ENCODE peak calls at places on chromosome 14, in four cellular contexts. One of them, this sample, is unnamed.

GRCh38 chr14:95337052-95337595 is 17.4 kb upstream of the CLMN start:
- DNase-seq in skeletal muscle cell: no peak
- DNase-seq in T-cell: no peak
- DNase-seq in T1000: no peak
- DNase-seq in this sample: no peak

GRCh38 chr14:91898256-91898843 is 31.0 kb upstream of the TC2N start:
- DNase-seq in T-cell: no peak
- DNase-seq in T1000: no peak
- DNase-seq in skeletal muscle cell: peak; percentile 33
- DNase-seq in this sample: no peak

GRCh38 chr14:79638647-79639266 is 572.5 kb downstream of the DIO2 start:
- DNase-seq in skeletal muscle cell: no peak
- DNase-seq in T1000: no peak
- DNase-seq in T-cell: no peak
- DNase-seq in this sample: no peak

GRCh38 chr14:102241147-102241546 is 63.8 kb downstream of the MOK start:
- DNase-seq in T-cell: no peak
- DNase-seq in skeletal muscle cell: no peak
- DNase-seq in T1000: no peak
- DNase-seq in this sample: no peak

GRCh38 chr14:21107360-21107781 is 6.5 kb downstream of the TMEM253 start:
- DNase-seq in skeletal muscle cell: peak; percentile 65
- DNase-seq in T-cell: no peak
- DNase-seq in T1000: no peak
- DNase-seq in this sample: no peak

GRCh38 chr14:50910495-50911420 is 33.5 kb downstream of the PYGL start:
- DNase-seq in T1000: no peak
- DNase-seq in skeletal muscle cell: no peak
- DNase-seq in T-cell: no peak
- DNase-seq in this sample: no peak

GRCh38 chr14:48874701-48875100 is 711.5 kb downstream of the RPS29 start:
- DNase-seq in T-cell: no peak
- DNase-seq in T1000: no peak
- DNase-seq in skeletal muscle cell: no peak
- DNase-seq in this sample: no peak

GRCh38 chr14:104086210-104086660 is 735 bp downstream of the ASPG start:
- DNase-seq in skeletal muscle cell: no peak
- DNase-seq in T1000: no peak
- DNase-seq in T-cell: no peak
- DNase-seq in this sample: no peak

GRCh38 chr14:75578786-75579781 is 664 bp downstream of the FLVCR2 start:
- DNase-seq in T-cell: no peak
- DNase-seq in skeletal muscle cell: peak; percentile 15
- DNase-seq in T1000: no peak
- DNase-seq in this sample: peak; percentile 16

GRCh38 chr14:29353473-29353872 is 574.2 kb downstream of the PRKD1 start:
- DNase-seq in T1000: no peak
- DNase-seq in T-cell: no peak
- DNase-seq in skeletal muscle cell: no peak
- DNase-seq in this sample: no peak

GRCh38 chr14:105273062-105273461 is 24.7 kb downstream of the BTBD6 start:
- DNase-seq in T1000: no peak
- DNase-seq in T-cell: no peak
- DNase-seq in skeletal muscle cell: no peak
- DNase-seq in this sample: no peak

GRCh38 chr14:105144666-105145380 is 23.8 kb downstream of the JAG2 start:
- DNase-seq in T-cell: no peak
- DNase-seq in T1000: no peak
- DNase-seq in skeletal muscle cell: no peak
- DNase-seq in this sample: no peak

GRCh38 chr14:100522616-100523021 is 64.6 kb downstream of the BEGAIN start:
- DNase-seq in T-cell: no peak
- DNase-seq in T1000: no peak
- DNase-seq in skeletal muscle cell: no peak
- DNase-seq in this sample: no peak

GRCh38 chr14:49766839-49767238 is 1.1 kb upstream of the KLHDC2 start:
- DNase-seq in skeletal muscle cell: no peak
- DNase-seq in T1000: no peak
- DNase-seq in T-cell: no peak
- DNase-seq in this sample: no peak

GRCh38 chr14:20698018-20698329 is 9.4 kb downstream of the ANG start:
- DNase-seq in skeletal muscle cell: no peak
- DNase-seq in T-cell: no peak
- DNase-seq in T1000: no peak
- DNase-seq in this sample: no peak

GRCh38 chr14:37573355-37573754 is 21.7 kb downstream of the FOXA1 start:
- DNase-seq in skeletal muscle cell: no peak
- DNase-seq in T-cell: no peak
- DNase-seq in T1000: no peak
- DNase-seq in this sample: no peak

GRCh38 chr14:73796881-73797539 is 54.6 kb upstream of the PTGR2 start:
- DNase-seq in T-cell: no peak
- DNase-seq in skeletal muscle cell: no peak
- DNase-seq in T1000: no peak
- DNase-seq in this sample: no peak

GRCh38 chr14:82447586-82447985 is 913.9 kb upstream of the SEL1L start:
- DNase-seq in T1000: no peak
- DNase-seq in T-cell: no peak
- DNase-seq in skeletal muscle cell: no peak
- DNase-seq in this sample: no peak

GRCh38 chr14:92785601-92786426 is 8.3 kb upstream of the GOLGA5 start:
- DNase-seq in T1000: peak; percentile 31
- DNase-seq in T-cell: no peak
- DNase-seq in skeletal muscle cell: peak; percentile 53
- DNase-seq in this sample: peak; percentile 58

GRCh38 chr14:52266782-52267181 is 716 bp upstream of the PTGDR start:
- DNase-seq in T-cell: no peak
- DNase-seq in T1000: no peak
- DNase-seq in skeletal muscle cell: peak; percentile 59
- DNase-seq in this sample: no peak